ENCODE peak calls at places on chromosomes 13 and 19, in four cellular contexts. One of them, this sample, is unnamed.

GRCh38 chr19:4660993-4661392 is 9.1 kb downstream of the MYDGF start:
- DNase-seq in tibial nerve: no peak
- DNase-seq in choroid plexus epithelial cell: no peak
- DNase-seq in CD8-positive, alpha-beta T cell: no peak
- DNase-seq in this sample: no peak

GRCh38 chr13:46675016-46675415 is 121.9 kb downstream of the ESD start:
- DNase-seq in CD8-positive, alpha-beta T cell: no peak
- DNase-seq in choroid plexus epithelial cell: no peak
- DNase-seq in tibial nerve: no peak
- DNase-seq in this sample: no peak

GRCh38 chr13:110283661-110284516 is 23.1 kb downstream of the COL4A1 start:
- DNase-seq in tibial nerve: no peak
- DNase-seq in CD8-positive, alpha-beta T cell: no peak
- DNase-seq in choroid plexus epithelial cell: no peak
- DNase-seq in this sample: no peak

GRCh38 chr13:101627556-101627943 is 175.1 kb downstream of the ITGBL1 start:
- DNase-seq in choroid plexus epithelial cell: no peak
- DNase-seq in CD8-positive, alpha-beta T cell: no peak
- DNase-seq in tibial nerve: no peak
- DNase-seq in this sample: no peak

GRCh38 chr19:55537741-55538111 is 793 bp upstream of the SBK2 start:
- DNase-seq in CD8-positive, alpha-beta T cell: no peak
- DNase-seq in choroid plexus epithelial cell: no peak
- DNase-seq in tibial nerve: no peak
- DNase-seq in this sample: no peak

GRCh38 chr19:6516018-6516658 is 14.0 kb upstream of the TUBB4A start:
- DNase-seq in CD8-positive, alpha-beta T cell: peak; percentile 43
- DNase-seq in choroid plexus epithelial cell: peak; percentile 96
- DNase-seq in tibial nerve: peak; percentile 91
- DNase-seq in this sample: peak; percentile 93

GRCh38 chr19:33905937-33906577 is 109.4 kb downstream of the KCTD15 start:
- DNase-seq in tibial nerve: no peak
- DNase-seq in CD8-positive, alpha-beta T cell: no peak
- DNase-seq in choroid plexus epithelial cell: peak; percentile 45
- DNase-seq in this sample: no peak

GRCh38 chr13:35887028-35887666 is 244.0 kb downstream of the DCLK1 start:
- DNase-seq in tibial nerve: no peak
- DNase-seq in choroid plexus epithelial cell: no peak
- DNase-seq in CD8-positive, alpha-beta T cell: no peak
- DNase-seq in this sample: no peak

GRCh38 chr13:32022292-32022691 is 9.3 kb upstream of the FRY start:
- DNase-seq in tibial nerve: no peak
- DNase-seq in CD8-positive, alpha-beta T cell: no peak
- DNase-seq in choroid plexus epithelial cell: no peak
- DNase-seq in this sample: no peak

GRCh38 chr13:97182065-97182890 is 39.9 kb upstream of the MBNL2 start:
- DNase-seq in choroid plexus epithelial cell: no peak
- DNase-seq in tibial nerve: no peak
- DNase-seq in CD8-positive, alpha-beta T cell: no peak
- DNase-seq in this sample: no peak

GRCh38 chr19:44745386-44745831 is 3.1 kb upstream of the BCL3 start:
- DNase-seq in tibial nerve: peak; percentile 61
- DNase-seq in CD8-positive, alpha-beta T cell: no peak
- DNase-seq in choroid plexus epithelial cell: peak; percentile 73
- DNase-seq in this sample: peak; percentile 92

GRCh38 chr13:91598655-91599054 is 200.2 kb downstream of the GPC5 start:
- DNase-seq in CD8-positive, alpha-beta T cell: no peak
- DNase-seq in choroid plexus epithelial cell: no peak
- DNase-seq in tibial nerve: no peak
- DNase-seq in this sample: no peak

GRCh38 chr13:91596832-91597231 is 198.4 kb downstream of the GPC5 start:
- DNase-seq in choroid plexus epithelial cell: no peak
- DNase-seq in CD8-positive, alpha-beta T cell: no peak
- DNase-seq in tibial nerve: no peak
- DNase-seq in this sample: no peak

GRCh38 chr13:91601807-91602206 is 203.4 kb downstream of the GPC5 start:
- DNase-seq in CD8-positive, alpha-beta T cell: no peak
- DNase-seq in tibial nerve: no peak
- DNase-seq in choroid plexus epithelial cell: no peak
- DNase-seq in this sample: no peak

GRCh38 chr13:91595677-91596076 is 197.3 kb downstream of the GPC5 start:
- DNase-seq in tibial nerve: no peak
- DNase-seq in choroid plexus epithelial cell: no peak
- DNase-seq in CD8-positive, alpha-beta T cell: no peak
- DNase-seq in this sample: no peak

GRCh38 chr13:91601273-91601672 is 202.9 kb downstream of the GPC5 start:
- DNase-seq in CD8-positive, alpha-beta T cell: no peak
- DNase-seq in choroid plexus epithelial cell: no peak
- DNase-seq in tibial nerve: no peak
- DNase-seq in this sample: no peak
- TF ChIP-seq CTCF in CD8-positive, alpha-beta T cell: no peak
- TF ChIP-seq CTCF in choroid plexus epithelial cell: no peak
- TF ChIP-seq CTCF in tibial nerve: no peak
- TF ChIP-seq CTCF in this sample: no peak

DNA sequence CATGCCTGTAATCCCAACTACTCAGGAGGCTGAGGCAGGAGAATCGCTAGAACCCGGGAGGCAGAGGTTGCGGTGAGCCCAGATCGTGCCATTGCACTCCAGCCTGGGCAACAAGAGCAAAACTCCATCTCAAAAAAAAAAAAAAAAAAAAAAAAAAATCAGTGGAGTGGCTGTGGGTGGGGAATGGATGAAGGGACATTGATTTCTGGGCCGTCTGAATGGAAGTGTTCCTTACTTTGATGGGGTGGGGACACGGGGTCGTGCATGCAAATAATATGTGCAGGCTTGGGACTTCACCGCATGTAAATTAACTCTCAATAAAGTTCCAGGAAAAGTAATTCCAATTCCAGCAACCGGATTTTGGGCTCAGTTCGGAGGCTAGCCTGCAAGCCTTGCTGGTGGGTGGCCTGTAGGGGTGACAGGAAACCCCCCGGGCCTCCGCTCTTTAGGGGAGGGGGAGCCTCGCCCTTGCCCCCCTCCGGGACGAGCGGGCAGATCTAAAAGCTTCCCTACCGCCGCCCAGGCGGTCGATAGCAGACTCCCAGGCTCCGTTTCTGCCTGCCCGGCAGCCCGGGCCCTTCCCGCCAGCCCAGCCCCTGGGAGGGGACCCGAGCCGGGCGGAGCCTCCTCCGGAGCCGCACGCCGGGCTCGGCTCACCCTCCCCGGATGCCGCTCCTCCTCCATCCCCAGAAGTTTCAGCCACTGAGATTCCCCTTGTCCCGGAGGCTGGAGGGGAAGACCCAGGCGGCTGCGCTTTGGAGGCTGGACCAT is 48.0 kb upstream of the ADGRE5 start:
- DNase-seq in tibial nerve: no peak
- DNase-seq in CD8-positive, alpha-beta T cell: no peak
- DNase-seq in choroid plexus epithelial cell: peak; percentile 24
- DNase-seq in this sample: peak; percentile 39
- H3K4me3 ChIP-seq in tibial nerve: peak overlapping the region; percentile 38
- H3K4me3 ChIP-seq in CD8-positive, alpha-beta T cell: peak overlapping the region; percentile 39
- H3K4me3 ChIP-seq in choroid plexus epithelial cell: peak overlapping the region; percentile 42
- H3K4me3 ChIP-seq in this sample: peak overlapping the region; percentile 24

DNA sequence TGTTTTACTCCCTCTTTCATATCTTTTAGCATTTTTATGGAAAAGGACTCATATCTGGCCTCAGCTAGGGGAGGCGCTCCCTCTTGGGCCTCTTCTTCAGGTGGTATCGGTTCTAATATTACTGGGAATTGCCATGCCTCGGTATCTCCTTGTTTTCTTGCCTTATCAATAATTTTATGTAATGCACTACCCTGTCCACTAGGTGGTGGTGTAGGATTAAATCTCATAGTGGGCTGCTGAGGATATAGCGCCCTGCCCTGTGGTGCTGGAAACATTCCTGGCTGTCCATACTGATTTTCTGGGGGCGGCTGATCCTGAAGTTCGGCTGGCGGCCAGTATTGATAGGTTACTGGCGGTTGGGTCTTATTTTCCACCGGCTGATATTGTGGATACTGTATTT is 35.8 kb downstream of the ZNF420 start:
- DNase-seq in CD8-positive, alpha-beta T cell: no peak
- DNase-seq in tibial nerve: no peak
- DNase-seq in choroid plexus epithelial cell: no peak
- DNase-seq in this sample: no peak
- TF ChIP-seq CTCF in CD8-positive, alpha-beta T cell: no peak
- TF ChIP-seq CTCF in tibial nerve: no peak
- TF ChIP-seq CTCF in choroid plexus epithelial cell: peak; percentile 19
- TF ChIP-seq CTCF in this sample: no peak

DNA sequence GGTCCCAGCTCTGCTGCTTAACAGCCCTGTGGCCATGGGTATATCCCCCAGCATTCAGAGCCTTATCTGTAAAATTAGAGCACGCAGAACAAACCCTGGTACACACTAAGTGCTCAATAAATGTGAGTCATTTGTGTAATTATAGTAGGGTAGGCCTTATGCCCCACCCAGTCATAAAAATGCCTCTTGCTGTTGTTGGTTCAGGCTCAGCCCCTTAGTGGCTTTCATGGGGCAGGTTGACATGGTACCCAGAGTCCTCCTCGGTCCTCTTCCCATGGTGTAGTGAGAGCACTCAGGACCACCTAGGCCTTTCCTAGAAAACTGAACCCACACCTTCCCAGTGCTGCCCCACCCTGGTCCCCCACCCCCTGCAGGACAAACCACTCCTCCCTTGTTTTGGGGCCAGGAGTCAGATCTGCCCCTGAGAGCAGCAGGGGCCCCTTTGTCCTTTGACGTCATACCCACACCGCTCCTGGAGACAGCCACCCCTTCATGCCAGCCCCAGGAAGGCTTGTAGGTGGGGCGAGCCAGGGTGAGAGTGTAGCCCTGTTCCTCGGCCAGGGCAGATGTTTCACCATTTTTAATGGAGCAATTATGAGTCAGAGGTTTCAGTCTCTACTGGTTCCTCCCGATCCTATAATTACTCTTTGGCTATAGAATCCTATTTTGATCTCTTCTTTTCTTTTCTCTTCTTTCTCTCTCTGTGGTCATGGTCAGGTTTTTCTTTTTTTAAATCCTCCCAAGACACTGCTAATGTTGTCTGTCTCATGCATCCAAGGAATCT is 36.8 kb downstream of the ACTN4 start:
- DNase-seq in choroid plexus epithelial cell: peak; percentile 90
- DNase-seq in CD8-positive, alpha-beta T cell: peak; percentile 69
- DNase-seq in tibial nerve: no peak
- DNase-seq in this sample: peak; percentile 95
- H3K4me3 ChIP-seq in choroid plexus epithelial cell: no peak overlapping the region
- H3K4me3 ChIP-seq in CD8-positive, alpha-beta T cell: no peak overlapping the region
- H3K4me3 ChIP-seq in tibial nerve: no peak overlapping the region
- H3K4me3 ChIP-seq in this sample: no peak overlapping the region

DNA sequence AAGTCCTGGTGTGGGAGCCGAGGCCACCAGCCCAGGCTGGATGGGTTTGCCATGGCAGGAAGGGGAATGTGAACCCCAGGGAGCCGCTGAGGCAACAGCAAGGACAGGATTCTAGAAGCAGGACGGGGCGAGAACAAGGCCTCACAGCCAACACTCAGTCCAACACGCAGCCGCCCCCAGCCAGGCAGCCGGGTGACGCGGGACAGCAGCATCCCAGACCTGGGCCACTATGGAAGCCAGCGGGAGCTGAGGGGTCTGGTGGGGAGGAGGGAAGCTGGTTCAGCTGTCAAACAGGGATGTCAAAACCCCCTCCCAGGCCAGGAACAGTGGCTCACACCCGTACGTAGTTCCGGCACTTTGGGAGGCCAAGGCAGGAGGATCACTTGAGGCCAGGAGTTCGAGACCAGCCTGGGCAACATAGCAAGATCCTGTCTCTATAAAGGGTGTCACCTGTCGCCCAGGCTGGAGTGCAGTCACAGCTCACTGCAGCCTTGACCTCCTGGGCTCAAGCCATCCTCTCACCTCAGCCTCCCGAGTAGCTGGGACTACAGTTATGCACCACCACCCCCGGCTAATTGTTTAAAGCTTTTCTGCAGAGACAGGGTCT is 6.8 kb downstream of the MEX3D start:
- DNase-seq in CD8-positive, alpha-beta T cell: no peak
- DNase-seq in choroid plexus epithelial cell: no peak
- DNase-seq in tibial nerve: no peak
- DNase-seq in this sample: no peak
- TF ChIP-seq CTCF in CD8-positive, alpha-beta T cell: no peak
- TF ChIP-seq CTCF in choroid plexus epithelial cell: no peak
- TF ChIP-seq CTCF in tibial nerve: no peak
- TF ChIP-seq CTCF in this sample: no peak

GRCh38 chr13:114313061-114313860 is 1.0 kb upstream of the CHAMP1 start:
- DNase-seq in CD8-positive, alpha-beta T cell: peak; percentile 26
- DNase-seq in choroid plexus epithelial cell: no peak
- DNase-seq in tibial nerve: no peak
- DNase-seq in this sample: no peak
- H3K4me3 ChIP-seq in CD8-positive, alpha-beta T cell: peak overlapping the region; percentile 77
- H3K4me3 ChIP-seq in choroid plexus epithelial cell: peak overlapping the region; percentile 76
- H3K4me3 ChIP-seq in tibial nerve: peak overlapping the region; percentile 79
- H3K4me3 ChIP-seq in this sample: peak overlapping the region; percentile 77

GRCh38 chr13:28819748-28820098 is 416 bp upstream of the MTUS2 start:
- DNase-seq in choroid plexus epithelial cell: peak; percentile 55
- DNase-seq in tibial nerve: no peak
- DNase-seq in CD8-positive, alpha-beta T cell: no peak
- DNase-seq in this sample: peak; percentile 45
- TF ChIP-seq CTCF in choroid plexus epithelial cell: peak; percentile 28
- TF ChIP-seq CTCF in tibial nerve: peak; percentile 11
- TF ChIP-seq CTCF in CD8-positive, alpha-beta T cell: no peak
- TF ChIP-seq CTCF in this sample: no peak

DNA sequence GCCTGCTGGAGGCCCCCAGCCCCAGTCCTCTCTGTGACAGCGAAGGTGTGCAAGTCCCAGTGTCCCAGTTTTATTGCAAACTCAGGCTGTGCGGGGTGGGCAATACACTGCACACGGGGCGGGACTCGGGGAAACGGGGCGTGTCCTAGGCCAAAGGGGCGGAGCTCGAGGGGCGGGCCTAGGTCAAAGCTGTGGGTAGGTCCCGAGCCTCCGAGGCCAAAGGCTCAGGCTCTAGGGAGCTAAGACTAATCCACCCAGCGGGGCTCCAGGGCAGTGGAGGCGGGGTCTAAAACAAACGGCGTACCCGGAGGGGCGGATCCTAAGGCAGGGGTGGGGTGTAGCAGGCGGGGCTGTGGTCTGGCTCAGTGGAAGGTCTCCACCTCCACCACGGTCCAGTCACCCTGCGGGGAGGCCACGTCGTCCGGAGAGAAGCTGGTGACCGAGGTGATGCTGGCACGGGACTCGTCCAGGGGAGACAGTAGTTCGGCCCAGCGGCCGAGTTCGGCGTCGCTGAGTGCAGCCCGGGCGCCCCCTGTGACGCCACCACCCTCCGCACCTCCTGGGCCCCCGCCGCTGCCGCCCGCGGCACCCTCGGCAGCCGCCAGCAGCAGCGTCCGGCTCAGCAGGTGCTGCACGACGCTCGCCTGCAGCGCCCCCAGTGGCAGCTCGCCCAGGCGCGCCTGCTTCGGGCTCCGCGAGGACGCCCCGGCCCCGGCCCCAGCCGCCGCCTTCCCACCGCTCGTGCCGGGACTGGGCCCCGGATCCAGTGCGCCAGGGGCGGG is 5.3 kb downstream of the PRR36 start:
- DNase-seq in tibial nerve: peak; percentile 20
- DNase-seq in choroid plexus epithelial cell: peak; percentile 62
- DNase-seq in CD8-positive, alpha-beta T cell: peak; percentile 85
- DNase-seq in this sample: peak; percentile 62
- H3K4me3 ChIP-seq in tibial nerve: peak overlapping the region; percentile 44
- H3K4me3 ChIP-seq in choroid plexus epithelial cell: peak overlapping the region; percentile 32
- H3K4me3 ChIP-seq in CD8-positive, alpha-beta T cell: peak overlapping the region; percentile 61
- H3K4me3 ChIP-seq in this sample: peak overlapping the region; percentile 30

This sample was measured in fibroblast of pulmonary artery.